ENCODE peak calls at places on chromosomes 12 and 14, in eight cellular contexts. One of them, this sample, is unnamed. For H3K36me3 and H3K27me3, the result is how much of the 10 kb centered on the place peaks cover.

GRCh38 chr14:97138801-97139200 is 341.6 kb downstream of the VRK1 start:
- DNase-seq in naive thymus-derived CD4-positive, alpha-beta T cell: no peak
- DNase-seq in cardiac muscle cell: peak
- DNase-seq in lower lobe of right lung: no peak
- DNase-seq in CD8-positive, alpha-beta memory T cell: no peak
- DNase-seq in neural progenitor cell: peak
- DNase-seq in left ventricle myocardium inferior: no peak
- DNase-seq in esophagus muscularis mucosa: no peak
- DNase-seq in this sample: no peak

GRCh38 chr12:39723831-39724230 is 104.2 kb upstream of the ABCD2 start:
- DNase-seq in cardiac muscle cell: no peak
- DNase-seq in neural progenitor cell: no peak
- DNase-seq in naive thymus-derived CD4-positive, alpha-beta T cell: no peak
- DNase-seq in esophagus muscularis mucosa: no peak
- DNase-seq in left ventricle myocardium inferior: no peak
- DNase-seq in CD8-positive, alpha-beta memory T cell: no peak
- DNase-seq in lower lobe of right lung: no peak
- DNase-seq in this sample: no peak

GRCh38 chr14:54688229-54688628 is 121.3 kb downstream of the SAMD4A start:
- DNase-seq in left ventricle myocardium inferior: no peak
- DNase-seq in esophagus muscularis mucosa: no peak
- DNase-seq in CD8-positive, alpha-beta memory T cell: no peak
- DNase-seq in cardiac muscle cell: no peak
- DNase-seq in neural progenitor cell: no peak
- DNase-seq in naive thymus-derived CD4-positive, alpha-beta T cell: no peak
- DNase-seq in lower lobe of right lung: no peak
- DNase-seq in this sample: no peak

GRCh38 chr12:91327136-91327535 is 144.5 kb upstream of the DCN start:
- DNase-seq in esophagus muscularis mucosa: no peak
- DNase-seq in naive thymus-derived CD4-positive, alpha-beta T cell: no peak
- DNase-seq in neural progenitor cell: no peak
- DNase-seq in lower lobe of right lung: no peak
- DNase-seq in cardiac muscle cell: no peak
- DNase-seq in left ventricle myocardium inferior: no peak
- DNase-seq in CD8-positive, alpha-beta memory T cell: no peak
- DNase-seq in this sample: no peak

GRCh38 chr14:54364555-54365415 is 32.0 kb upstream of the CDKN3 start:
- DNase-seq in esophagus muscularis mucosa: no peak
- DNase-seq in CD8-positive, alpha-beta memory T cell: no peak
- DNase-seq in naive thymus-derived CD4-positive, alpha-beta T cell: no peak
- DNase-seq in cardiac muscle cell: no peak
- DNase-seq in lower lobe of right lung: no peak
- DNase-seq in neural progenitor cell: no peak
- DNase-seq in left ventricle myocardium inferior: peak
- DNase-seq in this sample: no peak

GRCh38 chr12:74426091-74426490 is 111.5 kb upstream of the ATXN7L3B start:
- DNase-seq in left ventricle myocardium inferior: no peak
- DNase-seq in naive thymus-derived CD4-positive, alpha-beta T cell: no peak
- DNase-seq in neural progenitor cell: no peak
- DNase-seq in CD8-positive, alpha-beta memory T cell: no peak
- DNase-seq in esophagus muscularis mucosa: no peak
- DNase-seq in cardiac muscle cell: no peak
- DNase-seq in lower lobe of right lung: no peak
- DNase-seq in this sample: no peak

GRCh38 chr12:101780599-101780998 is 41.3 kb upstream of the SYCP3 start:
- DNase-seq in CD8-positive, alpha-beta memory T cell: no peak
- DNase-seq in lower lobe of right lung: no peak
- DNase-seq in cardiac muscle cell: no peak
- DNase-seq in naive thymus-derived CD4-positive, alpha-beta T cell: no peak
- DNase-seq in neural progenitor cell: no peak
- DNase-seq in esophagus muscularis mucosa: no peak
- DNase-seq in left ventricle myocardium inferior: no peak
- DNase-seq in this sample: no peak

GRCh38 chr14:95146079-95146771 is 11.1 kb downstream of the DICER1 start:
- DNase-seq in CD8-positive, alpha-beta memory T cell: no peak
- DNase-seq in esophagus muscularis mucosa: no peak
- DNase-seq in lower lobe of right lung: peak
- DNase-seq in neural progenitor cell: no peak
- DNase-seq in cardiac muscle cell: no peak
- DNase-seq in naive thymus-derived CD4-positive, alpha-beta T cell: no peak
- DNase-seq in left ventricle myocardium inferior: no peak
- DNase-seq in this sample: no peak

GRCh38 chr14:105925615-105926414 is 399.4 kb downstream of the TMEM121 start:
- DNase-seq in CD8-positive, alpha-beta memory T cell: no peak
- DNase-seq in neural progenitor cell: no peak
- DNase-seq in naive thymus-derived CD4-positive, alpha-beta T cell: no peak
- DNase-seq in lower lobe of right lung: peak
- DNase-seq in cardiac muscle cell: no peak
- DNase-seq in esophagus muscularis mucosa: no peak
- DNase-seq in left ventricle myocardium inferior: no peak
- DNase-seq in this sample: no peak

GRCh38 chr12:32659908-32660440 is 19.1 kb upstream of the DNM1L start:
- DNase-seq in left ventricle myocardium inferior: no peak
- DNase-seq in naive thymus-derived CD4-positive, alpha-beta T cell: no peak
- DNase-seq in CD8-positive, alpha-beta memory T cell: no peak
- DNase-seq in esophagus muscularis mucosa: no peak
- DNase-seq in lower lobe of right lung: no peak
- DNase-seq in neural progenitor cell: no peak
- DNase-seq in cardiac muscle cell: no peak
- DNase-seq in this sample: no peak

DNA sequence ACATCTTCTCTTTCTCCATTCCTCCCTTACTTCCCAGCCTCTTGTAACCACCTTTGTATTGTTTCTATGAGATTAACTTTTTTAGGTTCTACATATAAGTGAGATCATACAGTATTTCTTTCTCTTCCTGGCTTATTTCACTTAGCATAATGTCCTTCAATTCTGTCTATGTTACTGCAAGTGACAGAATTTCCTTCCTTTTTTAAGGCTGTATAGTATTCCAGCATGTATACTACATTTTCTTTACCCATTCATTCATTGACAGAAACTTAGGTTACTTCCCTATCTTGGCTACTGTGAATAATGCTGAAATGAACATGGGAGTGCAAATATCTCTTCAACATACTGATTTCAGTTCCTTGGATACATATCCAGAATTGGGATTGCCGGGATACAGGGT is 18.2 kb downstream of the TMX1 start:
- DNase-seq in naive thymus-derived CD4-positive, alpha-beta T cell: no peak
- DNase-seq in neural progenitor cell: no peak
- DNase-seq in CD8-positive, alpha-beta memory T cell: no peak
- DNase-seq in esophagus muscularis mucosa: no peak
- DNase-seq in left ventricle myocardium inferior: no peak
- DNase-seq in cardiac muscle cell: no peak
- DNase-seq in lower lobe of right lung: no peak
- DNase-seq in this sample: no peak
- H3K36me3 ChIP-seq in naive thymus-derived CD4-positive, alpha-beta T cell: under half
- H3K36me3 ChIP-seq in neural progenitor cell: under half
- H3K36me3 ChIP-seq in CD8-positive, alpha-beta memory T cell: under half
- H3K36me3 ChIP-seq in esophagus muscularis mucosa: under half
- H3K36me3 ChIP-seq in left ventricle myocardium inferior: under half
- H3K36me3 ChIP-seq in cardiac muscle cell: under half
- H3K36me3 ChIP-seq in lower lobe of right lung: under half
- H3K36me3 ChIP-seq in this sample: under half

GRCh38 chr12:49483621-49484020 is 55.2 kb upstream of the KCNH3 start:
- DNase-seq in left ventricle myocardium inferior: no peak
- DNase-seq in naive thymus-derived CD4-positive, alpha-beta T cell: no peak
- DNase-seq in CD8-positive, alpha-beta memory T cell: no peak
- DNase-seq in esophagus muscularis mucosa: no peak
- DNase-seq in neural progenitor cell: no peak
- DNase-seq in cardiac muscle cell: no peak
- DNase-seq in lower lobe of right lung: no peak
- DNase-seq in this sample: no peak
- H3K27ac ChIP-seq in left ventricle myocardium inferior: no peak
- H3K27ac ChIP-seq in naive thymus-derived CD4-positive, alpha-beta T cell: no peak
- H3K27ac ChIP-seq in CD8-positive, alpha-beta memory T cell: no peak
- H3K27ac ChIP-seq in esophagus muscularis mucosa: no peak
- H3K27ac ChIP-seq in neural progenitor cell: no peak
- H3K27ac ChIP-seq in cardiac muscle cell: no peak
- H3K27ac ChIP-seq in lower lobe of right lung: no peak
- H3K27ac ChIP-seq in this sample: no peak

GRCh38 chr14:35352274-35353233 is 52.0 kb downstream of the NFKBIA start:
- DNase-seq in lower lobe of right lung: peak
- DNase-seq in left ventricle myocardium inferior: no peak
- DNase-seq in cardiac muscle cell: no peak
- DNase-seq in esophagus muscularis mucosa: no peak
- DNase-seq in neural progenitor cell: no peak
- DNase-seq in CD8-positive, alpha-beta memory T cell: no peak
- DNase-seq in naive thymus-derived CD4-positive, alpha-beta T cell: no peak
- DNase-seq in this sample: no peak

GRCh38 chr14:35349496-35349895 is 55.1 kb downstream of the NFKBIA start:
- DNase-seq in neural progenitor cell: no peak
- DNase-seq in cardiac muscle cell: no peak
- DNase-seq in CD8-positive, alpha-beta memory T cell: no peak
- DNase-seq in esophagus muscularis mucosa: no peak
- DNase-seq in left ventricle myocardium inferior: no peak
- DNase-seq in naive thymus-derived CD4-positive, alpha-beta T cell: no peak
- DNase-seq in lower lobe of right lung: no peak
- DNase-seq in this sample: no peak

GRCh38 chr14:35351897-35352273 is 52.7 kb downstream of the NFKBIA start:
- DNase-seq in cardiac muscle cell: no peak
- DNase-seq in naive thymus-derived CD4-positive, alpha-beta T cell: no peak
- DNase-seq in left ventricle myocardium inferior: no peak
- DNase-seq in lower lobe of right lung: peak
- DNase-seq in esophagus muscularis mucosa: no peak
- DNase-seq in neural progenitor cell: no peak
- DNase-seq in CD8-positive, alpha-beta memory T cell: no peak
- DNase-seq in this sample: no peak

GRCh38 chr14:35349966-35350365 is 54.6 kb downstream of the NFKBIA start:
- DNase-seq in neural progenitor cell: no peak
- DNase-seq in naive thymus-derived CD4-positive, alpha-beta T cell: no peak
- DNase-seq in CD8-positive, alpha-beta memory T cell: no peak
- DNase-seq in left ventricle myocardium inferior: no peak
- DNase-seq in esophagus muscularis mucosa: no peak
- DNase-seq in lower lobe of right lung: peak
- DNase-seq in cardiac muscle cell: no peak
- DNase-seq in this sample: no peak

GRCh38 chr14:35351497-35351896 is 53.1 kb downstream of the NFKBIA start:
- DNase-seq in lower lobe of right lung: no peak
- DNase-seq in left ventricle myocardium inferior: no peak
- DNase-seq in cardiac muscle cell: no peak
- DNase-seq in esophagus muscularis mucosa: no peak
- DNase-seq in neural progenitor cell: no peak
- DNase-seq in CD8-positive, alpha-beta memory T cell: no peak
- DNase-seq in naive thymus-derived CD4-positive, alpha-beta T cell: no peak
- DNase-seq in this sample: no peak
- H3K27me3 ChIP-seq in lower lobe of right lung: under half
- H3K27me3 ChIP-seq in left ventricle myocardium inferior: under half
- H3K27me3 ChIP-seq in cardiac muscle cell: under half
- H3K27me3 ChIP-seq in esophagus muscularis mucosa: under half
- H3K27me3 ChIP-seq in neural progenitor cell: under half
- H3K27me3 ChIP-seq in CD8-positive, alpha-beta memory T cell: under half
- H3K27me3 ChIP-seq in naive thymus-derived CD4-positive, alpha-beta T cell: under half
- H3K27me3 ChIP-seq in this sample: under half

DNA sequence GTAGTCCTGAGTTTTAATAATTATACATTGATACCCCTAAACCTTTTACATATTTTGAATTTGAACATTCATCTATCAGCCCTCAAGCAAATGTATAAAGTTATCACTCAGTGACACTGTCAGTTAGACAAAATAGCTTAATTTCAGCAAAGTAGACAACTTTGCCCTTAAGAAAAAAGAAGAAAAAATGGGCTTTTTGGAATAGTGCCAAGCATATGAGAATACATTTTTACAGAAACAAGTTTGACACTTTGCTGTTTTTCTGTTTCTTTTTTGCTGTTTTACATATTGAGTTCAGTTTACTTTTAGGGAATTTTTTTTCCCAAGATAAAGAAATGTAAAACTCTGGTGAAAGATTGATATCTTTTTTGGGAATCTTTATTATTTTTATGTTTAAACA is 14.3 kb downstream of the TBK1 start:
- DNase-seq in CD8-positive, alpha-beta memory T cell: no peak
- DNase-seq in naive thymus-derived CD4-positive, alpha-beta T cell: no peak
- DNase-seq in cardiac muscle cell: no peak
- DNase-seq in left ventricle myocardium inferior: no peak
- DNase-seq in esophagus muscularis mucosa: no peak
- DNase-seq in neural progenitor cell: no peak
- DNase-seq in lower lobe of right lung: no peak
- DNase-seq in this sample: no peak
- H3K36me3 ChIP-seq in CD8-positive, alpha-beta memory T cell: under half
- H3K36me3 ChIP-seq in naive thymus-derived CD4-positive, alpha-beta T cell: under half
- H3K36me3 ChIP-seq in cardiac muscle cell: under half
- H3K36me3 ChIP-seq in left ventricle myocardium inferior: half or more
- H3K36me3 ChIP-seq in esophagus muscularis mucosa: under half
- H3K36me3 ChIP-seq in neural progenitor cell: under half
- H3K36me3 ChIP-seq in lower lobe of right lung: half or more
- H3K36me3 ChIP-seq in this sample: under half

DNA sequence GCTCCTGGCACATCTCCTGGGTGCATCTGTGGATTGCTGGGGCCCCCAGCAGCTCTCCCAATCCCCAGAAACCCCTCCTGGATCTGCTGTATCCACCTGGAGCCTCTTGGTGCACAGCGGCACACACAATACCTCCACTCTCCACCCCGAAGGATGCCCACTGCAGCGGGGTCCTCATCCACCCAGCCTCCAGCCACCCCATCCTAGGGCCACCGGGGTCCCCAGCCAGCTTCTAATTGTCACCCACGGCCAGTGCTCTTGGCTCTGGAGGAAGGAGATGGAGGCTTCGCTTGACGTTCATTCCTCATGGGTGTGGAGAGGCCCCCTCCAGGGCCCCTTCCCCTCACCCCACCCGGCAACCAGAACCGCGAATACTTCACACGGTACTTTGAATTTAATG is 31.6 kb upstream of the TMEM179 start:
- DNase-seq in esophagus muscularis mucosa: no peak
- DNase-seq in lower lobe of right lung: no peak
- DNase-seq in left ventricle myocardium inferior: no peak
- DNase-seq in CD8-positive, alpha-beta memory T cell: no peak
- DNase-seq in neural progenitor cell: no peak
- DNase-seq in cardiac muscle cell: no peak
- DNase-seq in naive thymus-derived CD4-positive, alpha-beta T cell: no peak
- DNase-seq in this sample: no peak
- H3K27ac ChIP-seq in esophagus muscularis mucosa: no peak
- H3K27ac ChIP-seq in lower lobe of right lung: no peak
- H3K27ac ChIP-seq in left ventricle myocardium inferior: no peak
- H3K27ac ChIP-seq in CD8-positive, alpha-beta memory T cell: no peak
- H3K27ac ChIP-seq in neural progenitor cell: no peak
- H3K27ac ChIP-seq in cardiac muscle cell: no peak
- H3K27ac ChIP-seq in naive thymus-derived CD4-positive, alpha-beta T cell: no peak
- H3K27ac ChIP-seq in this sample: no peak

GRCh38 chr12:132545183-132545953 is 55.4 kb downstream of the FBRSL1 start:
- DNase-seq in naive thymus-derived CD4-positive, alpha-beta T cell: no peak
- DNase-seq in lower lobe of right lung: no peak
- DNase-seq in neural progenitor cell: no peak
- DNase-seq in left ventricle myocardium inferior: no peak
- DNase-seq in cardiac muscle cell: no peak
- DNase-seq in esophagus muscularis mucosa: no peak
- DNase-seq in CD8-positive, alpha-beta memory T cell: no peak
- DNase-seq in this sample: no peak

GRCh38 chr12:132545955-132546354 is 56.0 kb downstream of the FBRSL1 start:
- DNase-seq in naive thymus-derived CD4-positive, alpha-beta T cell: no peak
- DNase-seq in cardiac muscle cell: no peak
- DNase-seq in neural progenitor cell: peak
- DNase-seq in lower lobe of right lung: no peak
- DNase-seq in CD8-positive, alpha-beta memory T cell: no peak
- DNase-seq in left ventricle myocardium inferior: no peak
- DNase-seq in esophagus muscularis mucosa: no peak
- DNase-seq in this sample: no peak

GRCh38 chr12:132544498-132544897 is 54.5 kb downstream of the FBRSL1 start:
- DNase-seq in neural progenitor cell: no peak
- DNase-seq in lower lobe of right lung: no peak
- DNase-seq in esophagus muscularis mucosa: no peak
- DNase-seq in left ventricle myocardium inferior: no peak
- DNase-seq in cardiac muscle cell: no peak
- DNase-seq in CD8-positive, alpha-beta memory T cell: no peak
- DNase-seq in naive thymus-derived CD4-positive, alpha-beta T cell: no peak
- DNase-seq in this sample: no peak

GRCh38 chr12:132543298-132544172 is 53.6 kb downstream of the FBRSL1 start:
- DNase-seq in neural progenitor cell: no peak
- DNase-seq in cardiac muscle cell: no peak
- DNase-seq in left ventricle myocardium inferior: no peak
- DNase-seq in lower lobe of right lung: no peak
- DNase-seq in naive thymus-derived CD4-positive, alpha-beta T cell: no peak
- DNase-seq in CD8-positive, alpha-beta memory T cell: no peak
- DNase-seq in esophagus muscularis mucosa: no peak
- DNase-seq in this sample: no peak

GRCh38 chr12:132544173-132544468 is 54.2 kb downstream of the FBRSL1 start:
- DNase-seq in cardiac muscle cell: peak
- DNase-seq in neural progenitor cell: peak
- DNase-seq in esophagus muscularis mucosa: no peak
- DNase-seq in naive thymus-derived CD4-positive, alpha-beta T cell: no peak
- DNase-seq in CD8-positive, alpha-beta memory T cell: no peak
- DNase-seq in lower lobe of right lung: no peak
- DNase-seq in left ventricle myocardium inferior: no peak
- DNase-seq in this sample: no peak
- H3K27me3 ChIP-seq in cardiac muscle cell: under half
- H3K27me3 ChIP-seq in neural progenitor cell: half or more
- H3K27me3 ChIP-seq in esophagus muscularis mucosa: under half
- H3K27me3 ChIP-seq in naive thymus-derived CD4-positive, alpha-beta T cell: under half
- H3K27me3 ChIP-seq in CD8-positive, alpha-beta memory T cell: under half
- H3K27me3 ChIP-seq in lower lobe of right lung: under half
- H3K27me3 ChIP-seq in left ventricle myocardium inferior: under half
- H3K27me3 ChIP-seq in this sample: under half